ENCODE peak calls at places on chromosomes 3 and 15, in eight cellular contexts. S, T, Z, L, Y, C, A and F are unnamed samples.

GRCh38 chr3:36679384-36680200 is 84.8 kb downstream of the DCLK3 start:
- ATAC-seq in S (peak; percentile 88), T (no peak), Z (no peak), L (no peak), Y (peak; percentile 42), C (no peak), A (peak; percentile 40), F (no peak)

GRCh38 chr3:141385386-141386079 is 17.2 kb downstream of the ZBTB38 start:
- ATAC-seq in S (no peak), T (peak; percentile 16), Z (no peak), L (no peak), Y (no peak), C (no peak), A (peak; percentile 29), F (no peak)

GRCh38 chr3:134427400-134428111 is 53.3 kb upstream of the AMOTL2 start:
- ATAC-seq in S (peak; percentile 99), T (no peak), Z (no peak), L (no peak), Y (no peak), C (no peak), A (peak; percentile 53), F (no peak)

GRCh38 chr15:31163769-31164572 is 62.4 kb upstream of the TRPM1 start:
- ATAC-seq in S (peak; percentile 80), T (no peak), Z (no peak), L (no peak), Y (no peak), C (no peak), A (no peak), F (no peak)

GRCh38 chr15:50665938-50666337 is 20.7 kb downstream of the TRPM7 start:
- ATAC-seq in S (no peak), T (no peak), Z (no peak), L (no peak), Y (no peak), C (no peak), A (no peak), F (no peak)

GRCh38 chr3:63945558-63946096 is 33.4 kb upstream of the SCAANT1 start:
- ATAC-seq in S (no peak), T (no peak), Z (no peak), L (peak; percentile 65), Y (no peak), C (peak; percentile 59), A (no peak), F (no peak)

GRCh38 chr3:141105828-141106628 is 54.9 kb downstream of the SPSB4 start:
- ATAC-seq in S (peak; percentile 65), T (peak; percentile 61), Z (peak; percentile 49), L (peak; percentile 41), Y (peak; percentile 81), C (no peak), A (peak; percentile 87), F (no peak)

GRCh38 chr3:38210141-38210757 is 44.9 kb downstream of the OXSR1 start:
- ATAC-seq in S (no peak), T (peak; percentile 85), Z (peak; percentile 31), L (no peak), Y (peak; percentile 91), C (no peak), A (no peak), F (peak; percentile 89)

GRCh38 chr3:113249111-113249510 is 37.8 kb downstream of the BOC start:
- ATAC-seq in S (peak; percentile 94), T (no peak), Z (no peak), L (no peak), Y (no peak), C (peak; percentile 59), A (peak; percentile 51), F (no peak)